ENCODE peak calls at places on chromosomes 6 and 20, in eight cellular contexts. A is ovary, W is GM13977, L is body of pancreas, Y is endothelial cell, D is lower leg skin, C is AG04450, F is choroid plexus epithelial cell. V is an unnamed sample.

GRCh38 chr6:112443118-112443641 is 96.0 kb downstream of the RFPL4B start:
- DNase-seq in A (no peak), W (no peak), L (no peak), Y (no peak), D (no peak), C (no peak), F (no peak), V (no peak)

GRCh38 chr20:6954219-6954618 is 186.7 kb downstream of the BMP2 start:
- DNase-seq in A (no peak), W (no peak), L (no peak), Y (no peak), D (no peak), C (no peak), F (peak), V (no peak)

GRCh38 chr6:40874495-40874894 is 164.5 kb downstream of the UNC5CL start:
- DNase-seq in A (no peak), W (no peak), L (no peak), Y (peak), D (no peak), C (no peak), F (peak), V (no peak)

GRCh38 chr6:16827627-16828026 is 66.4 kb upstream of the ATXN1 start:
- DNase-seq in A (no peak), W (no peak), L (no peak), Y (no peak), D (no peak), C (no peak), F (no peak), V (no peak)

GRCh38 chr20:23189341-23189740 is 103.2 kb upstream of the CD93 start:
- DNase-seq in A (no peak), W (no peak), L (no peak), Y (no peak), D (no peak), C (no peak), F (no peak), V (no peak)

GRCh38 chr6:39530201-39530759 is 194.9 kb downstream of the KIF6 start:
- DNase-seq in A (peak), W (peak), L (no peak), Y (no peak), D (no peak), C (no peak), F (peak), V (no peak)

GRCh38 chr6:158418501-158418900 is 106.2 kb downstream of the TULP4 start:
- DNase-seq in A (no peak), W (no peak), L (no peak), Y (no peak), D (no peak), C (no peak), F (peak), V (no peak)

GRCh38 chr20:23126281-23127061 is 40.3 kb upstream of the CD93 start:
- DNase-seq in A (no peak), W (no peak), L (no peak), Y (no peak), D (no peak), C (no peak), F (no peak), V (no peak)

GRCh38 chr6:19839237-19839546 is 2.0 kb downstream of the ID4 start:
- DNase-seq in A (no peak), W (no peak), L (no peak), Y (no peak), D (no peak), C (no peak), F (no peak), V (no peak)

GRCh38 chr6:41326092-41326491 is 9.3 kb upstream of the NCR2 start:
- DNase-seq in A (no peak), W (no peak), L (no peak), Y (no peak), D (no peak), C (no peak), F (no peak), V (no peak)

GRCh38 chr6:158143700-158144099 is 24.4 kb downstream of the SERAC1 start:
- DNase-seq in A (no peak), W (peak), L (no peak), Y (peak), D (no peak), C (no peak), F (peak), V (no peak)

GRCh38 chr6:7172605-7173185 is 64.9 kb downstream of the RREB1 start:
- DNase-seq in A (no peak), W (no peak), L (peak), Y (no peak), D (peak), C (no peak), F (no peak), V (no peak)

GRCh38 chr6:37575221-37575620 is 75.5 kb upstream of the CCDC167 start:
- DNase-seq in A (no peak), W (no peak), L (no peak), Y (no peak), D (no peak), C (no peak), F (no peak), V (no peak)

GRCh38 chr6:22141271-22141745 is 155.5 kb downstream of the PRL start:
- DNase-seq in A (no peak), W (no peak), L (peak), Y (no peak), D (no peak), C (no peak), F (peak), V (no peak)

GRCh38 chr6:104887350-104887749 is 27.6 kb upstream of the HACE1 start:
- DNase-seq in A (no peak), W (peak), L (no peak), Y (no peak), D (no peak), C (peak), F (peak), V (peak)

GRCh38 chr6:30260036-30260504 is 46.9 kb upstream of the TRIM26 start:
- DNase-seq in A (peak), W (peak), L (no peak), Y (no peak), D (no peak), C (no peak), F (peak), V (no peak)

GRCh38 chr6:28250747-28251146 is 1.3 kb downstream of the ZKSCAN4 start:
- DNase-seq in A (no peak), W (no peak), L (no peak), Y (no peak), D (no peak), C (no peak), F (no peak), V (no peak)

GRCh38 chr20:36645998-36646397 is at the start of gene SLA2:
- DNase-seq in A (no peak), W (peak), L (no peak), Y (no peak), D (no peak), C (no peak), F (no peak), V (no peak)

GRCh38 chr6:169274761-169275160 is 21.1 kb upstream of the THBS2 start:
- DNase-seq in A (no peak), W (no peak), L (no peak), Y (no peak), D (no peak), C (no peak), F (peak), V (no peak)

GRCh38 chr6:169273511-169273910 is 19.9 kb upstream of the THBS2 start:
- DNase-seq in A (no peak), W (no peak), L (no peak), Y (no peak), D (no peak), C (no peak), F (no peak), V (no peak)

GRCh38 chr6:169266746-169267629 is 13.3 kb upstream of the THBS2 start:
- DNase-seq in A (no peak), W (no peak), L (no peak), Y (no peak), D (peak), C (no peak), F (peak), V (no peak)

GRCh38 chr6:169269180-169270076 is 15.8 kb upstream of the THBS2 start:
- DNase-seq in A (peak), W (no peak), L (no peak), Y (no peak), D (peak), C (peak), F (peak), V (no peak)

DNA sequence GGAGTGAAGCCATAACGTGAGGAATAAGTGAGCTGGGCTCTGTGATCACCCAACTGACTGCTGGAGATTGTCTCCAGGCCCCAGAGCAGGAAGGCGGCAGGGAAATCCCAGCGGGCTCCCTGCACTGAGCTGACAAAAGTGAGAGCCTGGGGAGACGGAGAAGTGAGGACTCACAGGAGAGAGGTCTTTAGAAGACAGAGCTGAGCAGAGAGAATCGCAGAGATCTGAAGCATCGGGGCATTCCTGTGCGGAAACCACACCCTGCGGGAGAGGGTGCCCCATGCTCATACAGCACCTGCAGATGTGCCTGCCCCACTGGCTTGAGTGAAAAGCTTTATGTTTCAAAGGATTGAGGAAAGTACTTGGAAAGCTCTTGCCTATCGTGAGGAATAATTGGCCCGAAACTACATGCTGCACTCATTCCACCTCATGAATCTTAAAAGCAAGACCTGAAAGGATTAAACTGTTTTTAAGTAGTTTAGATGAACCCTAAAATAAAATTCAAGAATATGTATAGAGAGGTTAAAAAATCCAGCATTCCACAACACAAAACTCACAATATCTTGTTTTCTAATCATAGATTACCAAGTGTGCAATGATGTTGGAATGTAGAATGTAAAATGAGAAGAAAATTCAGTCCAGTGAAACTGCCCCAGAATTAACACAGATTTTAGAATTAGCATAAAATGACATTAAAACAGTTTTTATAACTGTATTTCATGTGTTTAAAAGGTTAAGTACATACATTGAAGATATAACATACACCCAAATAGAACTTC is 17.7 kb upstream of the THBS2 start:
- DNase-seq in A (no peak), W (no peak), L (no peak), Y (no peak), D (no peak), C (no peak), F (no peak), V (no peak)
- TF ChIP-seq CTCF in A (no peak), W (no peak), L (no peak), Y (no peak), D (no peak), C (no peak), F (no peak), V (no peak)

GRCh38 chr6:54992789-54993188 is 146.2 kb downstream of the FAM83B start:
- DNase-seq in A (no peak), W (peak), L (no peak), Y (no peak), D (no peak), C (no peak), F (peak), V (no peak)
- TF ChIP-seq CTCF in A (no peak), W (peak), L (no peak), Y (peak), D (no peak), C (peak), F (peak), V (no peak)

GRCh38 chr6:98942263-98942803 is 5.4 kb downstream of the FBXL4 start:
- DNase-seq in A (no peak), W (no peak), L (no peak), Y (no peak), D (no peak), C (no peak), F (no peak), V (no peak)
- TF ChIP-seq CTCF in A (no peak), W (no peak), L (no peak), Y (no peak), D (no peak), C (peak), F (peak), V (no peak)

GRCh38 chr6:18155864-18156396 is 708 bp downstream of the KDM1B start:
- DNase-seq in A (peak), W (peak), L (peak), Y (peak), D (peak), C (no peak), F (peak), V (peak)
- TF ChIP-seq CTCF in A (no peak), W (peak), L (peak), Y (no peak), D (no peak), C (peak), F (peak), V (no peak)

GRCh38 chr6:137926207-137926731 is 59.2 kb downstream of the TNFAIP3 start:
- DNase-seq in A (no peak), W (no peak), L (peak), Y (no peak), D (no peak), C (peak), F (peak), V (no peak)

GRCh38 chr6:137925299-137925698 is 58.2 kb downstream of the TNFAIP3 start:
- DNase-seq in A (no peak), W (no peak), L (no peak), Y (no peak), D (no peak), C (no peak), F (no peak), V (no peak)

GRCh38 chr6:137927777-137928218 is 60.7 kb downstream of the TNFAIP3 start:
- DNase-seq in A (no peak), W (peak), L (no peak), Y (no peak), D (no peak), C (no peak), F (peak), V (no peak)

GRCh38 chr6:137928286-137928685 is 61.2 kb downstream of the TNFAIP3 start:
- DNase-seq in A (no peak), W (no peak), L (no peak), Y (no peak), D (no peak), C (no peak), F (no peak), V (no peak)

DNA sequence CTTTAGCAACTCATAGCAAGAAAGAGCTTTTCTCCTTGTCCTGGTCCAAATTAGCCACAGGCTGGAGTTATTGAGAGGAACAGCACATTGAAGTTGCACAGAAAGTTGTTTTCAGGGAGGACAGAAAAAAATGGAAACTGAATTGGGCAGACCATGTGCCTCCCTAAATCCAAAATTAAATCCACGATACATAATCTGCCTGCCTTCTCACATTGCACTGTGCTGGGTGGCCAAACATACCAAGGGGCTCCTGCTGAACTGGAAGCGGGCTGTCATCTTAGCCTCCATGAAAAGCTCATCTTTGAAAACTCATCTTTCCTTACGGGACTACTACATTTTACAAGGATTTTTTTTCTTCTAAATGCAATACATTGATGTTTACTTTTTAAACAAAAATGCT is 59.9 kb downstream of the TNFAIP3 start:
- DNase-seq in A (no peak), W (no peak), L (no peak), Y (no peak), D (no peak), C (no peak), F (no peak), V (no peak)
- TF ChIP-seq CTCF in A (no peak), W (no peak), L (no peak), Y (no peak), D (no peak), C (no peak), F (no peak), V (no peak)

DNA sequence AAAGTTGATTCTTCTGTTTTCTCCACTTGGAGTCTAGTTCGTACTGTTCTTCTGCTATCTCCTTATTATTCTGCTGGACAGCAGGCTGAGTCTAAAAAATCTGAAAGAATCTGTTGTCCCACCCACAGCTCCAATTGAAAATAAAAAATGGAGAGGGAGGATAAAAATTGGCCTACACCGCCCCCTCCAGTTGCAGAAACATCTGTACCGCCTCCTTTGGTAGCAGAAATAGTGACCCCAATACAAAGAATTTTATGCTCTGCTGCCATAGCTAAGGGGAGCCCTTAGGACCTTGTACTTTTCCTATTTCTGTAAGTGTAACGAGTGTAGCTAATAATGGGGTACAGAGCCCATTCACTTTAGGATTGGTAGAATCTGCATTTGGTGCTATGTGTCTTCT is 4.9 kb upstream of the FKBP1A start:
- DNase-seq in A (no peak), W (no peak), L (no peak), Y (no peak), D (no peak), C (no peak), F (peak), V (no peak)
- TF ChIP-seq CTCF in A (no peak), W (peak), L (peak), Y (no peak), D (no peak), C (peak), F (peak), V (no peak)

DNA sequence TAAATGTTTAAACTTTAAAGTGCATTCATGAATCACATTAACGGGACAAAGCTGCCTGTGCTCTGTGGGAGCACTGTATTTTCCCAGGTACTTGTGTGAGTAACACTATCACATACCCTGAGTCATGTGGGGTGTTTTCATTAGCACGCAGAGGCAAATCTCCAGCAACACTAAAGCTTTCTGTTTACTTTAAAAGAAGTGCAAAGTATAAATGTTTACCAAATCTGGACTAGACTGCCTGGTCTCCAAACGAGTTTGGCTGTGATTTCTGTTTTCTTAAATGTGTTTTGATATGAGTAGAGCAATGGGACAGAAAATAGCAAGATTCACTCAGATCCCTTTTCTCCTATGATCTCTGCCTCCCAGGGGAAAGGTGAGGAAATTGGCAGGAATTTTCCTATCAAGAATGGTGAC is 28.8 kb upstream of the RIPPLY2 start:
- DNase-seq in A (no peak), W (no peak), L (no peak), Y (no peak), D (no peak), C (no peak), F (peak), V (no peak)
- TF ChIP-seq CTCF in A (no peak), W (no peak), L (no peak), Y (no peak), D (no peak), C (no peak), F (no peak), V (no peak)

GRCh38 chr20:38726849-38727601 is 2.7 kb downstream of the SLC32A1 start:
- DNase-seq in A (no peak), W (peak), L (no peak), Y (peak), D (no peak), C (no peak), F (no peak), V (peak)
- TF ChIP-seq CTCF in A (no peak), W (peak), L (no peak), Y (peak), D (no peak), C (peak), F (no peak), V (peak)

GRCh38 chr6:125759184-125759902 is 9.9 kb downstream of the HEY2 start:
- DNase-seq in A (no peak), W (no peak), L (no peak), Y (peak), D (no peak), C (no peak), F (no peak), V (peak)
- TF ChIP-seq CTCF in A (no peak), W (peak), L (no peak), Y (peak), D (no peak), C (no peak), F (peak), V (peak)

V was measured in nephron progenitor cell.